ENCODE peak calls at places on chromosomes 11 and 22, in five cellular contexts. S is GM23338, H is A549, W is suprapubic skin, D is cardiac muscle cell. B is an unnamed sample.

GRCh38 chr11:69699213-69699612 is 4.6 kb downstream of the FGF19 start:
- DNase-seq in S (no peak), H (no peak), W (no peak), D (no peak), B (no peak)

GRCh38 chr11:12086271-12087074 is 23.9 kb upstream of the MICAL2 start:
- DNase-seq in S (no peak), H (peak), W (peak), D (no peak), B (no peak)

GRCh38 chr22:50503475-50504145 is 3.9 kb downstream of the LMF2 start:
- DNase-seq in S (peak), H (no peak), W (no peak), D (no peak), B (no peak)

GRCh38 chr11:21675049-21675616 is 517.8 kb upstream of the ANO5 start:
- DNase-seq in S (no peak), H (no peak), W (no peak), D (no peak), B (no peak)

GRCh38 chr11:66971483-66971882 is 3.6 kb upstream of the C11orf86 start:
- DNase-seq in S (no peak), H (no peak), W (no peak), D (no peak), B (no peak)

GRCh38 chr11:35618497-35619029 is 303 bp downstream of the FJX1 start:
- DNase-seq in S (peak), H (no peak), W (no peak), D (peak), B (no peak)

GRCh38 chr11:26950260-26950719 is 43.6 kb upstream of the FIBIN start:
- DNase-seq in S (no peak), H (no peak), W (no peak), D (no peak), B (no peak)

GRCh38 chr11:19951558-19952083 is 208.7 kb downstream of the DBX1 start:
- DNase-seq in S (peak), H (peak), W (no peak), D (peak), B (no peak)

GRCh38 chr11:35593143-35593542 is 25.1 kb upstream of the FJX1 start:
- DNase-seq in S (peak), H (no peak), W (no peak), D (no peak), B (no peak)

GRCh38 chr22:27635852-27636251 is 165.7 kb downstream of the MN1 start:
- DNase-seq in S (no peak), H (no peak), W (no peak), D (no peak), B (no peak)
- H3K27ac ChIP-seq in S (no peak), H (no peak), W (no peak), D (no peak), B (no peak)

DNA sequence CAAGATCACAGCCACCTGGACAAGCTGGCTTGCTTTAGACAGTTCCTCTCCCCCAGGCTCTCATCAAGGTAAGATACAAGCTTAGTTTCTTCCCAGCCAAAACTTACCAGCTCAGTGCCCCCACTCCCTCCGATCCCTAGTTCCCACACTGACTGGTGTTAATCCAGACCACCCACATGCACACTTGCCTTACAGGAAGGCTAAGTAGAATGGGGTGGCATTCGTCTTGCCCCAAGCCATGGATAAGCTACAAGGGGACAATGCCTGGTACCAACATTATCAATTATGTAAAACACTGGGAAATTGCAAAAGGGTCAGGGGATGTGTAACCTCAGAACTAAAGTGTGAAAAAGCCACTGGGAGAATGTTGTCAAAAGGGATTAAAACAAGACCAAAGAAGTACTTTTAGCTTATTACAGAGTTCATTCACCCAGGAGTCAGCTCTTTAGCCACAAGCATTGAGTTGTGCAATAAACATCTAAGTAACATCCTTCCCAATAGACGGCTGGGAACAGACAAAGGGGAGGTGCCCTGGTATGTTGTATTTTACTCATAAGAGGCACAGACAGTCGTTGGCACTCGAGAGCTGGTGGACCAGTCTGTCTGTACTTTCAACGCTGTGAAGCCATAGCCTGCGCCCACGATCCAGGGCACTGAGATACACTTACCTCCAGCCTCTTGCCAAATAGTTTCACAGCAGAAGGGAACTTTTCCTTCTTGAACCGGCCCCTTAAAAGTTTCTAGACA is 1.1 kb downstream of the DHCR7 start:
- DNase-seq in S (no peak), H (peak), W (peak), D (no peak), B (no peak)
- H3K4me3 ChIP-seq in S (peak), H (peak), W (peak), D (peak), B (peak)

GRCh38 chr11:10858505-10859360 is 880 bp upstream of the ZBED5 start:
- DNase-seq in S (peak), H (no peak), W (peak), D (peak), B (peak)

GRCh38 chr11:10861799-10862198 is 3.9 kb upstream of the ZBED5 start:
- DNase-seq in S (no peak), H (no peak), W (no peak), D (no peak), B (no peak)

GRCh38 chr11:10862446-10862845 is 4.6 kb upstream of the ZBED5 start:
- DNase-seq in S (no peak), H (no peak), W (no peak), D (no peak), B (no peak)

GRCh38 chr11:10857604-10858504 is at the start of gene ZBED5:
- DNase-seq in S (peak), H (peak), W (peak), D (peak), B (peak)

DNA sequence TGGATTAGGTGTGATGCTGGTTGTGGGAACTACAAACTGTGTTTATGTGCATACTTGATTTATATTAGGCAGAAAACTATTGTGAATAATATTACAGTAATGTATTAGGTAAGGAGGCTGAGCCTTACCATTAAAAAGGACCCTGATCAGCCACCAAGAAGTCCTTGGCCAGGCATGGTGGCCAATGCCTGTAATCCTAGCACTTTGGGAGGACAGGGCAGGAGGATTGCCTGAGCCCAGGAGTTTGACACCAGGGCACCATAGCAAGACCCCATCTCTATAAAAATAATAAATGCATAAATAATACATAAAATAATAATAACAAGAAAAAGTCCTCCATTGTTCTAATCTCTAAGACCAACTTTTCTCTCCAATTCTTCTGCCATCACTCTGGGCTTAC is 3.2 kb upstream of the ZBED5 start:
- DNase-seq in S (no peak), H (no peak), W (no peak), D (no peak), B (no peak)
- H3K27ac ChIP-seq in S (no peak), H (no peak), W (no peak), D (no peak), B (no peak)

DNA sequence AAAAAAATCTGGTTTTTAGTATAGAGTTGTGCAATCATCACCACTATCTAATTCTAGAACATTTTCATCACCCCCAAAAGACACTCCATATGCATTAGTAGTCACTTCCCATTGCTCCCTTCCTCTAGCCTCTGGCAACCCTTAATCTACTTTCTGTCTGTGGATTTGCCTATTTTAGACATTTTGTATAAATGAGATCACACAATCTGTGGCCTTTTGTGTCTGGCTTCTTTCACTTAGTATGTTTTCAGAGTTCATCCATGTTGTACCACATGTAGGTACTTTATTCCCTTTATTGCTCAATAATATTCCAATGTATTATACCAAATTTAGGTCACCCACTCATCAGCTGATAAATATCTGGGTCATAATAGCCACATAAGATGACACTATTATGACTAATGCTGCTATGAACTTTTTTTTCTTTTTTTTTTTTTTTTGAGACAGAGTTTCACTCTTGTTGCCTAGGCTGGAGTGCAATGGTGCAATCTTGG is 67.5 kb upstream of the SCUBE2 start:
- DNase-seq in S (no peak), H (no peak), W (no peak), D (no peak), B (no peak)
- H3K4me3 ChIP-seq in S (no peak), H (no peak), W (no peak), D (no peak), B (no peak)

DNA sequence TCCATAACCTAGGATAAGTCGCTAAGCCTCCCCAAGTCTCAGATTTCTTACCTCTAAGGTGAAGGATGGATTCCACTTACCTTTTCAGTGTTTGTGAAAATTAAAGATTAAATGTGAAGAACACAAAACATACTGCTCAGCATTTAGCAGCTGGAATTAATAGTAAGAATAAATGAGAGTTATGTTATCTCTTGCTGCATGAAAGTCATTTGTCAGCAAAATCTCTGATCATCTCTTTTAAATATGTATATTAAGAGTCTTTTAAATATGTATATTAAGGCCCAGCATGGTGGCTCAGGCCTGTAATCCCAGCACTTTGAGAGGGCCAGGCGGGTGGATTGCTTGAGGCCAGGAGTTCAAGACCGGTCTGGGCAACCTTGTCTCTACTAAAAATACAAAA is 72.3 kb upstream of the TTC12 start:
- DNase-seq in S (no peak), H (no peak), W (no peak), D (no peak), B (no peak)
- H3K27ac ChIP-seq in S (no peak), H (no peak), W (peak), D (no peak), B (no peak)

DNA sequence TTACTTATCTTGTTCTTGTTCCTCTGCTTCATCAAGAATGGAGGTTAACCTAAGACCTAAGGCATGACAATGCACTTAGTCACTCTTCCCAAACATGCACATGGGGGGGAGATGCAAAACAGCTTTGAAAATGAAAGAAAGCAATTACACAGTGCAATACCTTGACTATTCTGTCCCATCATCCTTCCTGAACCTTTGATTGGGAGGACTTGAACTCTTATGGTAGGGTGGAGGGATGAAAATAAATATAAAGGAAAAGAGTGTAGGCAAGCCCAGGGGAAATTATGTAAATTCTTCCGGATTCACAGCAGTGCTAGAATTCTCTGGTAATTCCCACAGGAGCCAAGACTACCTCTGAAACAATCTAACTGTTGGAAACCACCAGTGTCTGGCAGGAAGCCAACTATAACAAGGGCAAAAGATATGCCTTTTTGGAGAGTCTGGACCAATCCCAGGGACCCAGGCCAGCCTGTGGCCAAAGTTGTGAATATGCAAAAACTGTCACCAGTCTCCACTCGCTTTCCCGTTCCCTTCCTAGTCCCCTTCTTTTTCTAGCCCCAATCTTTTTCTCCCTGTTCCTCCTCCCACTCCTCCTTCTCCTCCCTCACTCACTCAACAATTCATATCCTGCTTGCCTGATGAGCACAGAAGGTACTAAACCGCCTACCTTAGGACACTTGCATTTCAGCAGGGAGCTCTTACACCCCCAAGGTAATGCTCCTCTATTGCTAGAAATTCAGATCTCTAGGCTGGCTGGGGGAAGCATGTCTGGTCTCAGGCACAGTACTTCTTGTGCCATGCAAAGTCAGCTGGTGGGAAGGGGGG is 2.5 kb upstream of the RCN1 start:
- DNase-seq in S (no peak), H (no peak), W (no peak), D (peak), B (no peak)
- H3K4me3 ChIP-seq in S (no peak), H (no peak), W (no peak), D (no peak), B (no peak)

B was measured in CD4-positive, alpha-beta memory T cell.